ENCODE peak calls at places on chromosomes 1 and 21, in four cellular contexts. V, J, Q and K are unnamed samples.
A peak's percentile ranks its signal among the peaks of the same experiment; 100 is the strongest.

GRCh38 chr1:216902669-216903388 is 179.6 kb upstream of the ESRRG start:
- DNase-seq in V (no peak), J (no peak), Q (no peak), K (peak; percentile 17)

GRCh38 chr1:35707253-35708178 is 11.2 kb downstream of the C1orf216 start:
- DNase-seq in V (no peak), J (no peak), Q (peak; percentile 62), K (peak; percentile 32)

GRCh38 chr1:145796753-145797152 is 27.1 kb downstream of the RNF115 start:
- DNase-seq in V (no peak), J (no peak), Q (no peak), K (no peak)

GRCh38 chr1:204366759-204367158 is 7.0 kb upstream of the PLEKHA6 start:
- DNase-seq in V (no peak), J (no peak), Q (no peak), K (no peak)

GRCh38 chr1:224482619-224483018 is 48.0 kb upstream of the WDR26 start:
- DNase-seq in V (no peak), J (no peak), Q (no peak), K (no peak)

GRCh38 chr1:169044296-169044695 is 62.2 kb upstream of the ATP1B1 start:
- DNase-seq in V (no peak), J (no peak), Q (peak; percentile 44), K (no peak)

GRCh38 chr1:66993076-66993475 is 60.9 kb downstream of the SLC35D1 start:
- DNase-seq in V (no peak), J (no peak), Q (no peak), K (no peak)

GRCh38 chr1:30101016-30101415 is 622.4 kb downstream of the MATN1 start:
- DNase-seq in V (no peak), J (no peak), Q (no peak), K (no peak)

GRCh38 chr21:34743831-34744230 is 75.0 kb downstream of the CLIC6 start:
- DNase-seq in V (peak; percentile 34), J (no peak), Q (no peak), K (no peak)

GRCh38 chr1:40625076-40625475 is 40.4 kb downstream of the RIMS3 start:
- DNase-seq in V (no peak), J (peak; percentile 55), Q (no peak), K (peak; percentile 72)

GRCh38 chr1:244046907-244047738 is 4.0 kb upstream of the ZBTB18 start:
- DNase-seq in V (no peak), J (peak; percentile 43), Q (no peak), K (peak; percentile 54)

GRCh38 chr21:25903599-25903998 is 168.8 kb downstream of the GABPA start:
- DNase-seq in V (no peak), J (no peak), Q (no peak), K (no peak)